ENCODE peak calls at places on chromosomes 6 and 20, in nine cellular contexts. Z is uterus, O is prostate gland, I is spleen, K is HepG2, X is right lobe of liver, Y is HCT116, N is upper lobe of left lung, S is GM12878. E is an unnamed sample.

GRCh38 chr20:47126709-47127108 is 229.8 kb downstream of the ZMYND8 start:
- DNase-seq in Z (no peak), O (no peak), I (no peak), K (no peak), X (no peak), Y (no peak), N (no peak), S (no peak), E (peak; percentile 53)

GRCh38 chr6:139990865-139991264 is 616.4 kb upstream of the CITED2 start:
- DNase-seq in Z (no peak), O (no peak), I (no peak), K (no peak), X (no peak), Y (no peak), N (peak; percentile 35), S (no peak), E (no peak)

GRCh38 chr20:23628402-23629016 is 9.2 kb downstream of the CST3 start:
- DNase-seq in Z (no peak), O (no peak), I (no peak), K (no peak), X (no peak), Y (no peak), N (no peak), S (no peak), E (no peak)

GRCh38 chr6:154247119-154247814 is 109.3 kb downstream of the IPCEF1 start:
- DNase-seq in Z (no peak), O (no peak), I (no peak), K (no peak), X (no peak), Y (no peak), N (no peak), S (no peak), E (no peak)

GRCh38 chr20:1934578-1935573 is 39.7 kb downstream of the SIRPA start:
- DNase-seq in Z (peak; percentile 78), O (no peak), I (no peak), K (no peak), X (peak; percentile 36), Y (no peak), N (peak; percentile 57), S (no peak), E (no peak)

GRCh38 chr6:6654599-6655575 is 66.4 kb downstream of the LY86 start:
- DNase-seq in Z (no peak), O (no peak), I (no peak), K (no peak), X (no peak), Y (no peak), N (peak; percentile 46), S (no peak), E (no peak)

GRCh38 chr20:41391587-41392001 is 25.0 kb upstream of the EMILIN3 start:
- DNase-seq in Z (no peak), O (no peak), I (peak; percentile 14), K (no peak), X (no peak), Y (no peak), N (no peak), S (no peak), E (no peak)

GRCh38 chr6:11009353-11009752 is 34.8 kb downstream of the ELOVL2 start:
- DNase-seq in Z (no peak), O (no peak), I (no peak), K (peak; percentile 65), X (no peak), Y (peak; percentile 34), N (no peak), S (no peak), E (no peak)

GRCh38 chr6:88599561-88599960 is 363.9 kb downstream of the RNGTT start:
- DNase-seq in Z (no peak), O (no peak), I (no peak), K (peak; percentile 13), X (no peak), Y (no peak), N (no peak), S (no peak), E (no peak)

GRCh38 chr6:3748208-3748701 is 3.3 kb downstream of the PXDC1 start:
- DNase-seq in Z (peak; percentile 61), O (no peak), I (no peak), K (peak; percentile 85), X (peak; percentile 73), Y (peak; percentile 53), N (peak; percentile 67), S (no peak), E (no peak)
- TF ChIP-seq POLR2A in Z (no peak), O (no peak), I (no peak), K (peak; percentile 57), X (peak; percentile 66), Y (no peak), N (no peak), S (no peak), E (no peak)

GRCh38 chr6:109094351-109095035 is at the start of gene SESN1:
- DNase-seq in Z (peak; percentile 99), O (peak; percentile 90), I (peak; percentile 98), K (peak; percentile 76), X (peak; percentile 95), Y (peak; percentile 65), N (peak; percentile 95), S (peak; percentile 43), E (peak; percentile 91)
- TF ChIP-seq POLR2A in Z (peak; percentile 86), O (peak; percentile 85), I (peak; percentile 63), K (peak; percentile 48), X (peak; percentile 98), Y (peak; percentile 17), N (no peak), S (peak; percentile 79), E (peak; percentile 84)

GRCh38 chr6:52497652-52498408 is 77.7 kb downstream of the EFHC1 start:
- DNase-seq in Z (peak; percentile 53), O (no peak), I (no peak), K (no peak), X (no peak), Y (no peak), N (peak; percentile 56), S (peak; percentile 95), E (no peak)
- TF ChIP-seq POLR2A in Z (no peak), O (no peak), I (no peak), K (no peak), X (no peak), Y (no peak), N (no peak), S (no peak), E (no peak)

GRCh38 chr6:32844839-32845372 is 1.1 kb upstream of the PSMB8 start:
- DNase-seq in Z (no peak), O (no peak), I (no peak), K (no peak), X (no peak), Y (no peak), N (no peak), S (no peak), E (no peak)

GRCh38 chr6:32845381-32845884 is 1.6 kb upstream of the PSMB8 start:
- DNase-seq in Z (no peak), O (no peak), I (peak; percentile 87), K (no peak), X (peak; percentile 38), Y (no peak), N (peak; percentile 69), S (no peak), E (no peak)

GRCh38 chr6:32842690-32843089 is 1.2 kb downstream of the PSMB8 start:
- DNase-seq in Z (no peak), O (no peak), I (no peak), K (no peak), X (no peak), Y (no peak), N (no peak), S (no peak), E (no peak)

GRCh38 chr6:32843321-32843978 is 397 bp downstream of the PSMB8 start:
- DNase-seq in Z (no peak), O (peak; percentile 15), I (peak; percentile 93), K (no peak), X (no peak), Y (no peak), N (no peak), S (no peak), E (no peak)

GRCh38 chr6:32843979-32844838 is at the start of gene PSMB8:
- DNase-seq in Z (peak; percentile 96), O (peak; percentile 98), I (peak; percentile 99), K (peak; percentile 96), X (peak; percentile 97), Y (peak; percentile 92), N (peak; percentile 99), S (peak; percentile 98), E (peak; percentile 98)
- TF ChIP-seq POLR2A in Z (peak; percentile 98), O (peak; percentile 90), I (peak; percentile 72), K (peak; percentile 61), X (peak; percentile 82), Y (no peak), N (no peak), S (peak; percentile 81), E (peak; percentile 93)

GRCh38 chr6:132725471-132725870 is 11.6 kb upstream of the VNN1 start:
- DNase-seq in Z (no peak), O (no peak), I (no peak), K (no peak), X (no peak), Y (no peak), N (no peak), S (no peak), E (no peak)

GRCh38 chr6:132715204-132715603 is 1.3 kb upstream of the VNN1 start:
- DNase-seq in Z (no peak), O (peak; percentile 22), I (no peak), K (peak; percentile 65), X (peak; percentile 71), Y (peak; percentile 49), N (no peak), S (no peak), E (no peak)

GRCh38 chr6:132714160-132714559 is 305 bp upstream of the VNN1 start:
- DNase-seq in Z (no peak), O (no peak), I (no peak), K (no peak), X (no peak), Y (no peak), N (no peak), S (no peak), E (no peak)

GRCh38 chr6:132716238-132716637 is 2.4 kb upstream of the VNN1 start:
- DNase-seq in Z (no peak), O (no peak), I (no peak), K (no peak), X (peak; percentile 34), Y (no peak), N (no peak), S (no peak), E (no peak)

GRCh38 chr6:132719736-132720448 is 6.0 kb upstream of the VNN1 start:
- DNase-seq in Z (no peak), O (no peak), I (no peak), K (peak; percentile 53), X (no peak), Y (no peak), N (no peak), S (no peak), E (no peak)
- TF ChIP-seq POLR2A in Z (no peak), O (no peak), I (no peak), K (no peak), X (peak; percentile 55), Y (no peak), N (no peak), S (no peak), E (no peak)